ENCODE peak calls at places on chromosomes 16 and 17, in nine cellular contexts. J is A549, A is H1, B is esophagus muscularis mucosa, E is K562, I is suprapubic skin, F is transverse colon, H is sigmoid colon, U is upper lobe of left lung. O is an unnamed sample. For H3K9me3 and H3K4me1, the result is how much of the 10 kb centered on the place peaks cover.

GRCh38 chr17:32701860-32702259 is 175.1 kb downstream of the MYO1D start:
- DNase-seq in U (no peak), I (no peak), A (no peak), B (no peak), F (no peak), J (no peak), H (no peak), E (no peak), O (no peak)

GRCh38 chr16:80347900-80348299 is 192.9 kb upstream of the DYNLRB2 start:
- DNase-seq in I (no peak), F (no peak), U (peak), H (no peak), B (no peak), E (no peak), A (no peak), J (no peak), O (peak)

GRCh38 chr16:55302635-55303034 is 21.4 kb upstream of the IRX6 start:
- DNase-seq in I (no peak), B (no peak), H (no peak), E (no peak), J (no peak), F (no peak), A (no peak), U (no peak), O (no peak)

GRCh38 chr17:42709561-42709960 is 27.2 kb downstream of the CNTNAP1 start:
- DNase-seq in H (no peak), U (no peak), I (no peak), A (no peak), B (no peak), J (no peak), F (no peak), E (no peak), O (no peak)

GRCh38 chr17:75908201-75908600 is 3.5 kb upstream of the MRPL38 start:
- DNase-seq in B (no peak), I (no peak), A (no peak), U (peak), F (peak), E (no peak), H (no peak), J (no peak), O (no peak)

GRCh38 chr17:73986641-73987177 is 216.8 kb upstream of the RPL38 start:
- DNase-seq in B (no peak), J (no peak), F (no peak), I (no peak), U (no peak), E (no peak), A (no peak), H (no peak), O (no peak)

GRCh38 chr16:11071829-11072228 is 127.5 kb downstream of the CLEC16A start:
- DNase-seq in U (no peak), H (no peak), E (no peak), B (no peak), A (no peak), I (no peak), J (no peak), F (no peak), O (no peak)

GRCh38 chr17:17494499-17495447 is 1.4 kb downstream of the RASD1 start:
- DNase-seq in A (no peak), F (peak), J (no peak), U (peak), E (no peak), H (peak), I (peak), B (no peak), O (no peak)

GRCh38 chr16:10981697-10982216 is 37.4 kb downstream of the CLEC16A start:
- DNase-seq in H (no peak), U (no peak), A (no peak), E (peak), J (peak), F (no peak), B (no peak), I (no peak), O (no peak)

GRCh38 chr17:49717371-49717841 is 9.6 kb upstream of the SLC35B1 start:
- DNase-seq in E (no peak), J (no peak), F (no peak), B (no peak), U (no peak), H (no peak), A (no peak), I (no peak), O (no peak)

GRCh38 chr16:81567987-81568748 is 123.6 kb downstream of the CMIP start:
- DNase-seq in B (no peak), U (peak), J (peak), E (no peak), I (no peak), F (no peak), H (no peak), A (no peak), O (no peak)

GRCh38 chr17:20092973-20093626 is 83.9 kb downstream of the SPECC1 start:
- DNase-seq in U (no peak), J (no peak), E (no peak), B (no peak), A (no peak), H (no peak), F (no peak), I (no peak), O (no peak)

GRCh38 chr16:53457670-53458069 is 23.4 kb downstream of the RBL2 start:
- DNase-seq in F (peak), A (no peak), I (no peak), U (peak), H (no peak), B (no peak), E (no peak), J (no peak), O (no peak)

GRCh38 chr16:30948956-30949654 is at the start of gene ORAI3:
- DNase-seq in F (peak), U (peak), I (no peak), B (no peak), J (peak), A (no peak), E (peak), H (peak), O (peak)

GRCh38 chr16:53546988-53547391 is 44.0 kb upstream of the AKTIP start:
- DNase-seq in B (no peak), U (no peak), F (no peak), E (peak), I (no peak), J (peak), H (no peak), A (peak), O (no peak)

GRCh38 chr17:7348478-7349242 is 3.3 kb upstream of the KCTD11 start:
- DNase-seq in A (no peak), H (no peak), F (no peak), B (no peak), U (no peak), I (no peak), J (no peak), E (no peak), O (no peak)

GRCh38 chr16:13896543-13897182 is 23.3 kb upstream of the ERCC4 start:
- DNase-seq in B (no peak), I (no peak), U (no peak), F (no peak), A (no peak), E (peak), H (no peak), J (no peak), O (no peak)

GRCh38 chr17:69710926-69711325 is 296.4 kb downstream of the MAP2K6 start:
- DNase-seq in F (no peak), H (no peak), E (no peak), I (no peak), A (no peak), J (no peak), U (no peak), B (no peak), O (no peak)

GRCh38 chr16:90023078-90023447 is 3.8 kb upstream of the DBNDD1 start:
- DNase-seq in U (no peak), I (no peak), A (no peak), H (no peak), F (no peak), J (no peak), B (no peak), E (no peak), O (no peak)

GRCh38 chr17:43722921-43723665 is 35.5 kb downstream of the SOST start:
- DNase-seq in U (no peak), A (no peak), H (no peak), J (no peak), E (no peak), I (no peak), F (no peak), B (no peak), O (no peak)

GRCh38 chr16:19419691-19420060 is 2.0 kb downstream of the TMC5 start:
- DNase-seq in A (no peak), U (no peak), J (peak), I (no peak), H (no peak), F (no peak), E (no peak), B (no peak), O (no peak)

GRCh38 chr17:73288534-73289302 is 23.1 kb downstream of the CDC42EP4 start:
- DNase-seq in E (peak), I (no peak), H (peak), B (no peak), J (peak), A (no peak), U (peak), F (peak), O (peak)

GRCh38 chr17:59641799-59642484 is 22.2 kb downstream of the CLTC start:
- DNase-seq in B (no peak), E (no peak), F (no peak), A (no peak), I (no peak), J (no peak), U (no peak), H (no peak), O (no peak)

GRCh38 chr17:17355426-17355825 is 52.3 kb downstream of the NT5M start:
- DNase-seq in J (no peak), F (no peak), B (no peak), H (peak), A (no peak), E (no peak), U (no peak), I (peak), O (no peak)

GRCh38 chr17:28950017-28950751 is 1.1 kb downstream of the PHF12 start:
- DNase-seq in A (no peak), J (peak), I (peak), H (peak), F (peak), B (no peak), U (peak), E (peak), O (no peak)

GRCh38 chr16:52976539-52977167 is 76.0 kb downstream of the CHD9NB start:
- DNase-seq in J (peak), U (no peak), F (no peak), I (no peak), E (peak), H (no peak), B (no peak), A (no peak), O (peak)

GRCh38 chr16:50368410-50369132 is at the start of gene BRD7:
- DNase-seq in U (peak), J (peak), I (no peak), F (peak), H (no peak), B (no peak), E (peak), A (no peak), O (peak)

GRCh38 chr17:31550389-31551056 is 159.0 kb downstream of the RAB11FIP4 start:
- DNase-seq in E (no peak), F (no peak), H (no peak), U (no peak), A (no peak), B (no peak), I (no peak), J (no peak), O (no peak)

GRCh38 chr16:77780378-77780837 is 8.0 kb upstream of the VAT1L start:
- DNase-seq in I (no peak), U (no peak), F (no peak), J (peak), B (no peak), E (no peak), H (no peak), A (no peak), O (no peak)

GRCh38 chr17:33038740-33039139 is 47.1 kb downstream of the SPACA3 start:
- DNase-seq in F (peak), E (peak), I (no peak), U (no peak), H (no peak), J (peak), A (peak), B (no peak), O (no peak)

GRCh38 chr16:56691885-56692284 is 9.6 kb downstream of the MT1X start:
- DNase-seq in U (peak), E (no peak), H (no peak), A (no peak), I (no peak), J (peak), F (peak), B (no peak), O (no peak)

GRCh38 chr17:79952265-79952877 is 83.3 kb downstream of the TBC1D16 start:
- DNase-seq in I (peak), B (no peak), E (no peak), A (no peak), H (peak), J (no peak), U (peak), F (no peak), O (no peak)

GRCh38 chr16:56988948-56989945 is at the start of gene NLRC5:
- DNase-seq in A (no peak), F (peak), H (peak), I (peak), E (no peak), U (peak), J (peak), B (peak), O (peak)

GRCh38 chr17:39835038-39835786 is 28.9 kb downstream of the IKZF3 start:
- DNase-seq in B (no peak), U (no peak), E (peak), I (no peak), H (no peak), F (no peak), J (no peak), A (no peak), O (no peak)

GRCh38 chr16:84950906-84951305 is 60.4 kb downstream of the ZDHHC7 start:
- DNase-seq in E (peak), B (no peak), U (no peak), J (peak), I (no peak), H (no peak), A (no peak), F (no peak), O (no peak)

GRCh38 chr17:82832411-82832810 is 7.4 kb downstream of the ZNF750 start:
- DNase-seq in B (no peak), A (no peak), I (no peak), U (no peak), F (no peak), J (no peak), E (no peak), H (no peak), O (no peak)

GRCh38 chr16:2769675-2770056 is 7.4 kb downstream of the ELOB start:
- DNase-seq in I (peak), B (no peak), J (no peak), U (peak), A (no peak), F (peak), E (no peak), H (no peak), O (peak)

DNA sequence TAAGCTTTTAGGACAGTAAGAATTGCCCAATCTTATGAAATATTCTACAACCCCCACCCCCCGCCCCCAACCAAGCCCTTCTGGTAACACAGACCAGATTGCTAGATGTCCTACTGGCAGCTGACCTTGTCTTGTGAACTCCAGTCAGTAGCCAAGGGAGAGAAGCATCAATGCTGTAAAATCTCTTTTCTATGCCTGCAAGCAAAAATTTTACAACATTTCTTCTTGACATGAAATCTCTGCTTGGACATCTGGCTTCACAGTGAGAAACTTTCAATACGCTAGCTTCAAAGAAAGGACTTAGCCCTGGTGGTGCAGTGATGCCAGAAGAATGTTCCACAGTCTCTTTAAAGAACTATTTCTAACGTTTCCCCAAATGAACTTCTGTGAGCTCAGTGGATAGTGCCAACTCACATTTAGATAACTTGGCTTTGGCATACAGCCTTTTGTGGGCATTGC is 169.3 kb upstream of the AXIN2 start:
- DNase-seq in F (no peak), A (no peak), H (peak), E (no peak), I (no peak), B (no peak), J (no peak), U (no peak), O (no peak)
- H3K9me3 ChIP-seq in F (under half), A (under half), H (under half), E (under half), I (under half), B (under half), J (under half), U (under half), O (under half)

GRCh38 chr16:72620348-72620747 is 427.6 kb downstream of the ZFHX3 start:
- DNase-seq in U (no peak), B (no peak), E (no peak), A (no peak), H (no peak), J (no peak), I (no peak), F (no peak), O (no peak)

GRCh38 chr16:72626623-72627022 is 421.3 kb downstream of the ZFHX3 start:
- DNase-seq in E (no peak), F (no peak), I (no peak), J (no peak), H (no peak), B (no peak), U (no peak), A (no peak), O (no peak)

GRCh38 chr16:72620853-72621252 is 427.1 kb downstream of the ZFHX3 start:
- DNase-seq in E (no peak), H (no peak), U (no peak), I (no peak), B (no peak), J (no peak), A (no peak), F (no peak), O (no peak)

DNA sequence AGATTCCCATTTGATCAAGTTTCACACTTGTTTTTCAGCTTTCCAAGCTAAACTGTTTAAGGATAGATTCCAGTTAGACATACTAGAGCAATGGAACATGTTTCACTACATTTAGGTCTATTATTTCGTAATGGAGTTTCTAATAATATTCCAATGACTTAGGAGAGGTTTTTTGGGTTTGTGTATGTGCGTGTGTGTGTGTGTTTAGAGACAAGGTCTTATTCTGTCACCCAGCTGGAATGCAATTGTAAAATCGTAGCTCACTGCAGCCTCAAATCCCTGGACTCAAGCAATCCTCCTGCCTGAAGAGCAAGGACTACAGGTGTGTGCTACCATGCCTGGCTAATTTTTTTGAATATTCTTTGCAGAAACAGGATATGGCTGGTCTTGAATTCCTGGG is 426.3 kb downstream of the ZFHX3 start:
- DNase-seq in J (no peak), B (no peak), E (no peak), I (no peak), H (no peak), F (no peak), U (no peak), A (no peak), O (no peak)
- H3K4me1 ChIP-seq in J (under half), B (under half), E (under half), I (under half), H (under half), F (under half), U (under half), A (under half), O (under half)

GRCh38 chr17:78458091-78458490 is 79.6 kb downstream of the PGS1 start:
- DNase-seq in H (no peak), F (no peak), A (no peak), U (no peak), J (no peak), B (no peak), I (no peak), E (no peak), O (no peak)

GRCh38 chr17:78460176-78460675 is 81.8 kb downstream of the PGS1 start:
- DNase-seq in U (no peak), A (no peak), J (no peak), E (no peak), H (no peak), I (no peak), F (no peak), B (no peak), O (no peak)

GRCh38 chr17:78460951-78461944 is 82.8 kb downstream of the PGS1 start:
- DNase-seq in B (no peak), E (no peak), U (no peak), F (no peak), I (no peak), H (no peak), J (no peak), A (no peak), O (no peak)

GRCh38 chr17:78459696-78460095 is 81.2 kb downstream of the PGS1 start:
- DNase-seq in I (no peak), U (no peak), A (no peak), B (no peak), J (no peak), E (no peak), H (no peak), F (no peak), O (no peak)

GRCh38 chr17:78458739-78459335 is 80.4 kb downstream of the PGS1 start:
- DNase-seq in E (no peak), I (no peak), U (no peak), F (no peak), J (no peak), B (no peak), A (no peak), H (no peak), O (no peak)
- TF ChIP-seq EP300 in E (no peak), I (no peak), U (no peak), F (no peak), J (no peak), B (no peak), A (no peak), H (no peak), O (no peak)

DNA sequence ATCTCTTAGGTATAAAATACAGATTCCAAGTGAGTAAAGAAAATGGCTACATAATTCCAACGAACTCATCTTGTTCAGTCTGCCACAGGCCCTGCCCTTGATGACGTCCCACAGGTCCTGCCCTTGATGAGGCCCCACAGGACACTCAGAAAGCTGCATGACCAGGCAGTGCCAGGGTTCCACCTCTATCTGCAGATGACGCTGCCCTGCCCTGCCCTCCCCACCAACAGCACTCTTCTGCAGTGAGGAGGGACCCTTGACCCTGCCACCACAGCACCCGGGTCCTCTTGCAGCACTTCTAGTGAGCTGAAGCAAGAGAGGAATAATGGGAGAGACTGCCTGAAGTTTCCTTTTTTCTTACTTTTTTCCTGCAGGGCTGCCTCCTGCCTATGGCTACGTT is 118.4 kb downstream of the VPS53 start:
- DNase-seq in I (no peak), A (no peak), E (no peak), U (peak), H (no peak), J (peak), F (no peak), B (no peak), O (no peak)
- H3K9me3 ChIP-seq in I (under half), A (under half), E (under half), U (under half), H (under half), J (under half), F (under half), B (under half), O (under half)

DNA sequence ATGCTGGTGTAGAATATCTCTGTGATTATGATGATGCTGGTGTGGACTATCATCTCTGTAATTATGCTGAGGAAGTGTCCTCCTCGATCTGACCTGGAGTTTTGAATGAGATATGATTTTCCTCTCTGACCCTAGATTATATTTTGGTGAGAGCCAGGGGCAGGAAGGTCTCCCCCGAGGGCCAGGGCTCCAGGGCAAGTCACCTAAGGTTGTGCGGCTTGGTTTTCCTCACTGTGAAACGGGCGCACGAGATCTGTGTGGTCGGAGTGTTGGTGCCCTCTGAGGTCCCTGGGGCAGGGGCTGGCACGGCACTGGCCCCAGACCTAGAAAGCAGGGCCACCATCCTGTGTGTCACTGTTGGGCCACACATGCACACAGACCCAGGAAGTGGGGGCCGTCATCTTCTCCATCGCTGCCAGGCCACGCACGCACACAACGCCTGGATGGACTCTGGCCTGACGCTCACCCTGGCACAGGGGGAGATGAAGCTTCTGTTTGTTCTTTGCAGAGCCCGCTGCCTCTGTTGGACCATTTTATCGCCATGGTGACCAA is 67.7 kb upstream of the ZNF469 start:
- DNase-seq in E (no peak), A (no peak), I (no peak), H (no peak), B (no peak), J (no peak), U (no peak), F (no peak), O (no peak)
- H3K4me1 ChIP-seq in E (under half), A (under half), I (under half), H (under half), B (under half), J (under half), U (under half), F (under half), O (under half)